ENCODE peak calls at places on chromosome 15, in five cellular contexts. X is suprapubic skin, G is adrenal gland, A is upper lobe of right lung, J is psoas muscle. W is an unnamed sample. For H3K4me1, the result is how much of the 10 kb centered on the place peaks cover.

GRCh38 chr15:34600920-34601319 is 17.5 kb upstream of the GOLGA8B start:
- DNase-seq in J (no peak), X (no peak), A (no peak), G (no peak), W (no peak)

GRCh38 chr15:27990411-27991338 is 108.4 kb downstream of the OCA2 start:
- DNase-seq in J (no peak), G (no peak), X (no peak), A (no peak), W (no peak)

GRCh38 chr15:77035584-77035983 is 35.3 kb downstream of the TSPAN3 start:
- DNase-seq in G (no peak), J (no peak), A (no peak), X (peak), W (no peak)

GRCh38 chr15:68420186-68420684 is 11.7 kb downstream of the ITGA11 start:
- DNase-seq in G (no peak), A (no peak), X (no peak), J (no peak), W (no peak)

GRCh38 chr15:88897456-88898194 is 2.3 kb upstream of the HAPLN3 start:
- DNase-seq in X (peak), G (peak), A (peak), J (peak), W (peak)

GRCh38 chr15:71756574-71757352 is 53.6 kb upstream of the NR2E3 start:
- DNase-seq in X (no peak), G (no peak), J (no peak), A (no peak), W (no peak)

GRCh38 chr15:39808909-39809308 is 26.3 kb upstream of the FSIP1 start:
- DNase-seq in A (no peak), J (no peak), G (no peak), X (no peak), W (no peak)

GRCh38 chr15:60518511-60518910 is 39.6 kb upstream of the ICE2 start:
- DNase-seq in A (no peak), G (no peak), X (no peak), J (no peak), W (no peak)

GRCh38 chr15:52021128-52021671 is 2.2 kb downstream of the MAPK6 start:
- DNase-seq in J (no peak), A (no peak), G (peak), X (no peak), W (peak)

GRCh38 chr15:79349526-79349925 is 38.6 kb downstream of the TMED3 start:
- DNase-seq in A (no peak), G (no peak), X (no peak), J (no peak), W (peak)

GRCh38 chr15:35696767-35697231 is 150.8 kb upstream of the DPH6 start:
- DNase-seq in A (no peak), G (no peak), X (no peak), J (no peak), W (peak)

GRCh38 chr15:55394694-55395093 is 13.5 kb downstream of the CCPG1 start:
- DNase-seq in J (peak), X (no peak), A (no peak), G (no peak), W (no peak)

GRCh38 chr15:66784174-66784573 is 82.1 kb downstream of the SMAD6 start:
- DNase-seq in A (no peak), X (no peak), J (no peak), G (no peak), W (no peak)

GRCh38 chr15:98983333-98983732 is 24.3 kb downstream of the PGPEP1L start:
- DNase-seq in X (no peak), J (no peak), G (peak), A (no peak), W (no peak)

GRCh38 chr15:92277776-92278175 is 115.9 kb upstream of the ST8SIA2 start:
- DNase-seq in A (no peak), G (peak), J (no peak), X (no peak), W (no peak)

GRCh38 chr15:59680870-59681269 is 8.2 kb downstream of the BNIP2 start:
- DNase-seq in A (no peak), J (no peak), G (no peak), X (no peak), W (no peak)

GRCh38 chr15:85282504-85283115 is 97.8 kb upstream of the AKAP13 start:
- DNase-seq in A (no peak), G (peak), J (peak), X (no peak), W (no peak)

GRCh38 chr15:61080209-61081027 is 148.7 kb downstream of the RORA start:
- DNase-seq in J (no peak), G (no peak), X (no peak), A (no peak), W (peak)

GRCh38 chr15:98580577-98580976 is 67.8 kb upstream of the IGF1R start:
- DNase-seq in J (no peak), A (no peak), X (no peak), G (no peak), W (peak)

GRCh38 chr15:63048986-63049665 is 6.6 kb downstream of the TPM1 start:
- DNase-seq in X (no peak), G (peak), J (peak), A (peak), W (peak)

GRCh38 chr15:76381366-76381765 is 44.8 kb downstream of the ISL2 start:
- DNase-seq in X (no peak), A (no peak), G (no peak), J (no peak), W (no peak)

GRCh38 chr15:76517910-76518309 is 181.3 kb downstream of the ISL2 start:
- DNase-seq in X (no peak), A (no peak), J (no peak), G (no peak), W (no peak)

GRCh38 chr15:99476413-99477222 is 89.2 kb upstream of the MEF2A start:
- DNase-seq in J (peak), A (no peak), X (no peak), G (peak), W (peak)

DNA sequence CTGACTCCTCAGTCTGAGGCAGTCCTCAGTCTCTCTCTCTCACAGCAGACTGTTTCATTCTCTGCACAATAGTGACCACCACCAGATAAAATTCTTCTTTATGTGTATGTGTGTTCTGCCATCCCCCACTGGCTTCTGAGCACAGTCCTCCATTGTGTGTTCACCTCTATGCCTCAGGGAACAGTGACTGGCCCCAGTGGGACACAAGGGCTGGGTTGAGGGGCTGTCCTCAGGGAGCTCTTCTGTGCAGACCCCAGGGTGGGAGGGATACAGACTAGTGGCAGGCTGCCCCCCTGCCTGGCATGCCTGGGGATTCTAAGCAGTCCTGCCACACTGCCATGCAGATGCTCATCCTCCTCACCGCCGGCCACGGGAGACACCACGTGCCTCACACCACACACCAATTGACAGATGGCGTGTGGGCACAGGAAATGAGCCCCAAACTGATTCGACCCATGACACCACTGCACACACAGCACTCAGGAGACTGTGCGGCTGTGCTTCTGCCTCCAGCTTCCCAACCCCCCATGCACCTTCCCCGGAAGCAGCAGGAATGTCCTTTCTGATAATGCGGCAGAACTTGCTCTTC is 237.6 kb upstream of the CHRNA7 start:
- DNase-seq in A (no peak), G (no peak), J (no peak), X (peak), W (no peak)
- H3K4me1 ChIP-seq in A (under half), G (under half), J (under half), X (under half), W (under half)

GRCh38 chr15:73869216-73869995 is 4.0 kb upstream of the TBC1D21 start:
- DNase-seq in A (no peak), J (no peak), G (no peak), X (no peak), W (no peak)
- H3K4me3 ChIP-seq in A (no peak), J (no peak), G (no peak), X (no peak), W (no peak)

GRCh38 chr15:74869372-74869725 is 3.8 kb downstream of the SCAMP2 start:
- DNase-seq in J (no peak), X (no peak), G (no peak), A (no peak), W (no peak)

GRCh38 chr15:74865316-74865715 is 7.8 kb downstream of the SCAMP2 start:
- DNase-seq in G (no peak), J (no peak), X (no peak), A (no peak), W (no peak)

GRCh38 chr15:74866090-74866489 is 7.1 kb downstream of the SCAMP2 start:
- DNase-seq in A (no peak), J (no peak), X (no peak), G (peak), W (no peak)

GRCh38 chr15:74869726-74870407 is 3.3 kb downstream of the SCAMP2 start:
- DNase-seq in X (no peak), A (peak), G (peak), J (peak), W (no peak)

GRCh38 chr15:74867562-74868458 is 5.4 kb downstream of the SCAMP2 start:
- DNase-seq in G (peak), A (no peak), J (no peak), X (no peak), W (no peak)
- H3K4me1 ChIP-seq in G (half or more), A (half or more), J (half or more), X (half or more), W (under half)

GRCh38 chr15:41336549-41336948 is 3.9 kb downstream of the NUSAP1 start:
- DNase-seq in A (no peak), J (no peak), X (no peak), G (no peak), W (no peak)

GRCh38 chr15:41334293-41335120 is 1.8 kb downstream of the NUSAP1 start:
- DNase-seq in X (peak), A (no peak), G (no peak), J (no peak), W (peak)

GRCh38 chr15:41340189-41340695 is 7.6 kb downstream of the NUSAP1 start:
- DNase-seq in J (no peak), X (no peak), A (no peak), G (no peak), W (no peak)

GRCh38 chr15:41337047-41337446 is 4.4 kb downstream of the NUSAP1 start:
- DNase-seq in A (no peak), J (no peak), G (no peak), X (no peak), W (no peak)

DNA sequence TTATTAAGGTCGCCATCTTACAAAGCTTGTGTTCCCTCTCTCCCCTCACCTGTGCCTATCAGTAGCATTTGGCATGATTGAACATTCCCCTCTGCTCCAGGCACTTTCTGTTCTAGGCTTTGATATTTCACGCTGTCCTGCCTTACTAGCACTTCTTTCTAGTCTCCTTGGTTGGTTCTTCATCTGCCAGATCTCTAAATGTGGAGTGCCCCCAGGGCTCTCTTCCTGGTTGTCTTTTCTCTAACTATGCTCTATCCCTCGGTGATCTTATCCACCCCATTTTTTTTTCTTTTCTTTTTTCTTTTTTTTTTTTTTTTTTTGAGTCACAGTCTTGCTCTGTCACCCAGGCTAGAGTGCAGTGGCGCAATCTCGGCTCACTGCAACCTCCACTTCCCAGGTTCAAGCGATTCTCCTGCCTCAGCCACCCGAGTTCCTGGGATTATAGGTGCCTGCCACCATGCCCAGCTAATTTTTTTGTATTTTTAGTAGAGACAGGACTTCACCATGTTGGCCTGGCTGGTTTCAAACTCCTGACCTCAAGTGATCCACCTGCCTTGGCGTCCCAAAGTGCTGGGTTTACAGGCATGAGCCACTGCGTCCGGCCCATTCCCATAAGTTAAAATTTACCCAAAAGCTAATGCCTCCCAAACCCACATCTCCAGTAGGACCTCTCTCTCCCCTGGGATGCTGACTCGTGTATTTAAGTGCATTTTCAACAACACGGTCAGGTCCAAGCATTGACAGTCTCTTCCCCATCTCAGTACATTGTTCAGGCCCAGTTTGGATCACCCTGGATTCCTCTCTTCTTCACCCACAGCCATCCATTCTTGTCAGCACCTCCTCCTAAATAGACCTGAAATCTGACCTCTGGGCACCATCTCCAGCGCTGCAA is 5.2 kb downstream of the NUSAP1 start:
- DNase-seq in A (no peak), J (no peak), X (peak), G (peak), W (no peak)
- H3K4me3 ChIP-seq in A (no peak), J (no peak), X (no peak), G (no peak), W (no peak)

GRCh38 chr15:101198820-101199219 is 53.0 kb downstream of the CHSY1 start:
- DNase-seq in J (no peak), X (no peak), A (no peak), G (no peak), W (peak)

GRCh38 chr15:101194246-101195138 is 57.4 kb downstream of the CHSY1 start:
- DNase-seq in X (no peak), J (no peak), G (no peak), A (no peak), W (peak)

GRCh38 chr15:101200181-101200580 is 51.7 kb downstream of the CHSY1 start:
- DNase-seq in J (no peak), X (no peak), G (peak), A (no peak), W (peak)

GRCh38 chr15:101201411-101202174 is 50.3 kb downstream of the CHSY1 start:
- DNase-seq in X (peak), G (peak), A (peak), J (peak), W (peak)

GRCh38 chr15:101198031-101198430 is 53.8 kb downstream of the CHSY1 start:
- DNase-seq in A (no peak), X (no peak), G (no peak), J (no peak), W (no peak)
- H3K4me1 ChIP-seq in A (half or more), X (half or more), G (under half), J (under half), W (half or more)

GRCh38 chr15:64229129-64229724 is 66.4 kb upstream of the PPIB start:
- DNase-seq in J (no peak), X (no peak), A (no peak), G (no peak), W (no peak)

GRCh38 chr15:64233299-64233698 is 70.5 kb upstream of the PPIB start:
- DNase-seq in A (no peak), J (no peak), X (no peak), G (no peak), W (no peak)

GRCh38 chr15:64235552-64235951 is 72.7 kb upstream of the PPIB start:
- DNase-seq in X (no peak), A (no peak), G (no peak), J (no peak), W (no peak)

GRCh38 chr15:64236156-64236555 is 73.3 kb upstream of the PPIB start:
- DNase-seq in G (no peak), A (no peak), X (no peak), J (no peak), W (no peak)

DNA sequence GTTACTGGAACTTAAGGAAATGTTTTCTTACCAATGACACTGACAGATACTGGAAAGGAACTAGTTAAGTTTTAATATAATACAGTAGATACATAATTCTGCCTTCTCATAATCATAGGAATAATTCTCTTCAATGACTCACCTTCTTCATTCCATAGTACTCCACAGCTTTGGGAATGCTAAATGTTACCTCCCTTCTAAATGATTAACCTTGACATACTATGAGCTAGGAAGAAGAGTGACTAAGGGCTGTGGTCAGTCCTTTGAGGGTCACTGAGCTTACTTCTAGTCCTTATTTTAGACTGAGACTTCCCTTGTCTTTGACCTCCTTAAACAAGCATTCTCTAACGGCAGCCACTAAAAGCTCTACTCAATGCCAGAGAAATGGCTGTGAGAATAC is 69.6 kb upstream of the PPIB start:
- DNase-seq in G (no peak), J (no peak), X (no peak), A (no peak), W (no peak)
- H3K4me3 ChIP-seq in G (no peak), J (no peak), X (no peak), A (no peak), W (no peak)

GRCh38 chr15:70063992-70064379 is 33.7 kb downstream of the TLE3 start:
- DNase-seq in X (no peak), J (no peak), A (no peak), G (no peak), W (no peak)
- H3K4me1 ChIP-seq in X (under half), J (under half), A (under half), G (under half), W (under half)